ENCODE peak calls at places on chromosome 17, in seven cellular contexts. T, O, F, Y, N, D and G are unnamed samples.

GRCh38 chr17:67377727-67378443 is 804 bp downstream of the PITPNC1 start:
- DNase-seq in T (peak), O (peak), F (peak), Y (peak), N (peak), D (peak), G (no peak)

GRCh38 chr17:35499548-35499947 is 37.9 kb downstream of the SLFN12L start:
- DNase-seq in T (no peak), O (no peak), F (no peak), Y (no peak), N (no peak), D (no peak), G (no peak)

GRCh38 chr17:55742272-55743102 is 8.4 kb upstream of the PCTP start:
- DNase-seq in T (no peak), O (no peak), F (no peak), Y (no peak), N (no peak), D (no peak), G (no peak)

GRCh38 chr17:43614560-43614959 is 47.2 kb downstream of the MEOX1 start:
- DNase-seq in T (no peak), O (no peak), F (no peak), Y (no peak), N (no peak), D (no peak), G (no peak)

GRCh38 chr17:10563991-10564660 is 14.7 kb upstream of the MYH2 start:
- DNase-seq in T (no peak), O (no peak), F (no peak), Y (no peak), N (no peak), D (no peak), G (no peak)

GRCh38 chr17:5500247-5500803 is 14.0 kb downstream of the MIS12 start:
- DNase-seq in T (no peak), O (peak), F (no peak), Y (no peak), N (no peak), D (no peak), G (no peak)

GRCh38 chr17:58325289-58325726 is 3.3 kb downstream of the TSPOAP1 start:
- DNase-seq in T (no peak), O (no peak), F (no peak), Y (no peak), N (no peak), D (no peak), G (peak)

GRCh38 chr17:4440690-4441686 is 7.2 kb downstream of the SPNS3 start:
- DNase-seq in T (no peak), O (no peak), F (peak), Y (peak), N (no peak), D (no peak), G (no peak)

GRCh38 chr17:71461504-71462197 is 659.2 kb upstream of the SOX9 start:
- DNase-seq in T (no peak), O (no peak), F (no peak), Y (no peak), N (no peak), D (no peak), G (no peak)

GRCh38 chr17:83062011-83062817 is 17.2 kb upstream of the METRNL start:
- DNase-seq in T (peak), O (no peak), F (no peak), Y (peak), N (no peak), D (no peak), G (no peak)

GRCh38 chr17:82793974-82794620 is 42.2 kb downstream of the TBCD start:
- DNase-seq in T (no peak), O (peak), F (no peak), Y (no peak), N (no peak), D (peak), G (no peak)

GRCh38 chr17:27354051-27354490 is 60.2 kb downstream of the WSB1 start:
- DNase-seq in T (no peak), O (no peak), F (no peak), Y (no peak), N (no peak), D (no peak), G (no peak)
- TF ChIP-seq CTCF in T (no peak), O (no peak), F (no peak), Y (peak), N (peak), D (no peak), G (no peak)

GRCh38 chr17:72953621-72954020 is 138.9 kb downstream of the SLC39A11 start:
- DNase-seq in T (no peak), O (no peak), F (no peak), Y (no peak), N (no peak), D (no peak), G (no peak)

GRCh38 chr17:72954595-72954994 is 137.9 kb downstream of the SLC39A11 start:
- DNase-seq in T (no peak), O (no peak), F (no peak), Y (no peak), N (no peak), D (no peak), G (no peak)

GRCh38 chr17:72952641-72953313 is 139.7 kb downstream of the SLC39A11 start:
- DNase-seq in T (no peak), O (no peak), F (no peak), Y (no peak), N (no peak), D (no peak), G (no peak)

GRCh38 chr17:72950236-72950931 is 142.1 kb downstream of the SLC39A11 start:
- DNase-seq in T (no peak), O (peak), F (no peak), Y (no peak), N (no peak), D (no peak), G (peak)

GRCh38 chr17:72952220-72952619 is 140.3 kb downstream of the SLC39A11 start:
- DNase-seq in T (no peak), O (no peak), F (no peak), Y (no peak), N (no peak), D (no peak), G (no peak)
- TF ChIP-seq CTCF in T (no peak), O (no peak), F (no peak), Y (no peak), N (no peak), D (no peak), G (peak)

DNA sequence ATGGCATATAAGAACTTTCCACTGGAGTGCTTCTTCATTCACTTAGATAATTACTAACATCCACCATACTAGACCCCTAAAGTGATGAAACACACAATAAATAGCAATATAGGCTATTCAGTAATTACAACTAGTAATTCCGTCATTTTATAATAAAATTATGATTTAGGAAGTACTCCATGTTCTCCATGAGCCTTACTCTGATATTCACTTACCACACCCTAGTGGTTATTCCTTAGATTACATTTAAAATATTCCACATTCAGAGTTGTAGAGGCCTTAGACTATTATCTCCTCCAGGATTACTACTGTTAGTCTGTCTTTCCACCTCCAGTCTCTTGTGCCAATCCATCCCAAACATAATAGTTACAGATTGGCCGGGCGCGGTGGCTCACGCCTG is 62.4 kb downstream of the STH start:
- DNase-seq in T (no peak), O (peak), F (peak), Y (no peak), N (no peak), D (peak), G (no peak)
- TF ChIP-seq CTCF in T (no peak), O (peak), F (peak), Y (peak), N (peak), D (peak), G (peak)

GRCh38 chr17:28574536-28574935 is 2.2 kb downstream of the ALDOC start:
- DNase-seq in T (no peak), O (no peak), F (no peak), Y (no peak), N (no peak), D (no peak), G (no peak)
- TF ChIP-seq CTCF in T (no peak), O (no peak), F (no peak), Y (peak), N (no peak), D (no peak), G (no peak)

GRCh38 chr17:73489991-73490390 is 154.3 kb downstream of the SDK2 start:
- DNase-seq in T (no peak), O (no peak), F (no peak), Y (no peak), N (no peak), D (no peak), G (no peak)

GRCh38 chr17:73492125-73492801 is 152.0 kb downstream of the SDK2 start:
- DNase-seq in T (no peak), O (no peak), F (no peak), Y (no peak), N (no peak), D (no peak), G (no peak)

GRCh38 chr17:73490851-73491250 is 153.4 kb downstream of the SDK2 start:
- DNase-seq in T (no peak), O (no peak), F (no peak), Y (no peak), N (no peak), D (no peak), G (no peak)

GRCh38 chr17:73491648-73492047 is 152.6 kb downstream of the SDK2 start:
- DNase-seq in T (no peak), O (no peak), F (no peak), Y (no peak), N (no peak), D (no peak), G (no peak)

DNA sequence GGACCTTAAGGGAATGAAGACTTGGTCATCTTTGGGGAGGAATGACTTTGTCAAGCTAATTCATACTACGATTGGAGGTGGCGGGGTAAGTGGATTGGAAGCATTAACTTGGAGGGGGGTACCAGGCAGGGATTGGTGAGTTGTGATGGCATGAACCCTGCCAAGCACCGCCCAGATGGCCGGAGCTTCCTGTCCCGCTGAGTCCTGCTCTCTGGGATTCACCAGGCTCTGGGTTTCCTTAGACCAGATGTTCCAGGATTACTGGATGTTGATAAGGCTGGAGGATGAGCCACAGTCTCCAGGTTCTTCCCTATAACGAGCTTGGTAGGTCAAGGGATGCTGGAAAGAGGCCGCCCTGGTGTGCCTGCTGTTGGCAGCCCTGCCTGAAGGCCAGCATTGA is 154.9 kb downstream of the SDK2 start:
- DNase-seq in T (no peak), O (no peak), F (no peak), Y (no peak), N (no peak), D (no peak), G (no peak)
- TF ChIP-seq CTCF in T (no peak), O (no peak), F (no peak), Y (no peak), N (no peak), D (no peak), G (no peak)

DNA sequence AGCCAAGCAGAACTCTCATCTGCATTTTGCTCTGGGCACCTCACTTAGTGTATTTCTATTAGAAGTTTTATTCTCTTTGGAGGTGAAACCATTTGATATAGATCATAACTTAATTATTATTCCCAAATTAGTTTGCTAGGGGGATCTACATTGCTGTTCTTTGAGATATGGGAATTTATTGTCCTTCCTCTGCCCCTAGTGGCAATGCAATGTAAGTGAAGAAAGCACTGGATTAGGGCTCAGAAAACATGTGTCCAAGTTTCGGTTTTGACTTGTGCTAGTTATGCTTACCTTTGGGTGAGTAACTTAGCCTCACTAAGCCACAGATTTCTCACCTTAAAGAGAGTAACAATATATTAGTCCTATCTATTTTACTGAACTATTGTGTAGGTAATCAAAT is 2.9 kb downstream of the KRT39 start:
- DNase-seq in T (peak), O (no peak), F (peak), Y (no peak), N (no peak), D (peak), G (no peak)
- TF ChIP-seq CTCF in T (peak), O (peak), F (peak), Y (peak), N (peak), D (peak), G (peak)

GRCh38 chr17:77733576-77734296 is 224.8 kb upstream of the TNRC6C start:
- DNase-seq in T (no peak), O (no peak), F (no peak), Y (no peak), N (no peak), D (no peak), G (no peak)

GRCh38 chr17:77735341-77736206 is 222.9 kb upstream of the TNRC6C start:
- DNase-seq in T (no peak), O (peak), F (peak), Y (no peak), N (no peak), D (peak), G (no peak)

GRCh38 chr17:77736207-77736600 is 222.3 kb upstream of the TNRC6C start:
- DNase-seq in T (no peak), O (no peak), F (no peak), Y (no peak), N (no peak), D (no peak), G (no peak)

GRCh38 chr17:77735051-77735340 is 223.5 kb upstream of the TNRC6C start:
- DNase-seq in T (no peak), O (no peak), F (no peak), Y (no peak), N (no peak), D (no peak), G (no peak)

GRCh38 chr17:77734371-77735050 is 224.0 kb upstream of the TNRC6C start:
- DNase-seq in T (peak), O (peak), F (peak), Y (peak), N (no peak), D (peak), G (peak)
- TF ChIP-seq CTCF in T (no peak), O (no peak), F (no peak), Y (no peak), N (no peak), D (no peak), G (peak)

DNA sequence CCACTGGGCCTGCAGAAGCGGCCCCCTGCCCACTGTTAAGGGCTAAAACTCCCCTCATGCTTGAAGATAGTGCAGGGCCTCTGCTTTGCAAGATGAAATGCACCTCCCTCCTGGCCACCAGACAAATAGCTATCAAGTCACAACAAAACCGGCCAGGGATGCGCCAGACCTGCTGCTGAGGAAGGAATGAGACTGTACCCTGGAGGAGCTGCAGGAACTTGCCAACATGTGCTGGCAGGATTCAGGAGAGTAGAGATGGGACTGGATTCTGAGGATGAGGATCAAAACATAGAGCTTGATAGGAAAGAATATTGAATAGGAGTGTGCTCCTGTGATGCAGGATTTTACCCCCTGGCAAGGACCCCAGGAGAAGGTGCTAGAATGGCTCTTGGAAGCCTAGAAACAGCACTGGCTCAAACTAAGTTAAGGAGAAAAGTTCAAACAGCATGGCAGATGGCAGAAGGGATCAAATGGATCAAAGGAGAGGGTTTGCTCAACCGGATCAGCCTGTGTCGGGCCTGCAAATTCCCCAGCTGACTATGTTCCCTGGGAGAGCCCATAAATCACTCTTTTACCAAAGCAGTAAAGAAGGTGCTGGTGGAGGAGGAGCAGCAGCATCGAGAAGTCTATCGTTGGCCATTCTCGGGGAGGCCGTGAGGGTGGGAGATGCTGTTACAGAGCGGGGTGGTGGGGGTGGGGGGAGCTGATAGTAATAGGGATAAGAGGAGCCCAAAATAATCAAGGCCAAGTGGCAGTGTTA is 27.2 kb upstream of the XYLT2 start:
- DNase-seq in T (no peak), O (peak), F (no peak), Y (no peak), N (no peak), D (peak), G (peak)
- TF ChIP-seq CTCF in T (no peak), O (no peak), F (no peak), Y (no peak), N (no peak), D (no peak), G (no peak)

GRCh38 chr17:38604479-38605229 is 1.1 kb downstream of the SRCIN1 start:
- DNase-seq in T (no peak), O (no peak), F (no peak), Y (no peak), N (no peak), D (no peak), G (no peak)
- TF ChIP-seq CTCF in T (no peak), O (no peak), F (no peak), Y (no peak), N (no peak), D (no peak), G (no peak)